ENCODE peak calls at places on chromosomes 4 and X, in ten cellular contexts. S is AG20443; J is psoas muscle; K is iPS DF 19.7; M is chondrocyte; A is effector CD4-positive, alpha-beta T cell; T is posterior vena cava; Q is NCI-H748 treated with DMSO at 0.1 percent for 48 hours; H is putamen; N is NCI-H345. Y is an unnamed sample.

GRCh38 chr4:168637872-168638756 is 141.3 kb downstream of the PALLD start:
- DNase-seq in A (no peak), N (no peak), H (no peak), J (no peak), S (peak; percentile 49), Q (no peak), M (no peak), K (no peak), T (no peak), Y (no peak)

GRCh38 chr4:38014421-38014852 is 54.2 kb downstream of the PTTG2 start:
- DNase-seq in T (no peak), Q (no peak), N (no peak), A (no peak), H (no peak), M (no peak), K (no peak), J (no peak), S (no peak), Y (no peak)

GRCh38 chr4:111128327-111128726 is 505.4 kb upstream of the PITX2 start:
- DNase-seq in K (no peak), Q (no peak), H (no peak), J (no peak), T (no peak), S (no peak), A (no peak), M (no peak), N (no peak), Y (no peak)

GRCh38 chrX:9955506-9955905 is 11.7 kb upstream of the CLDN34 start:
- DNase-seq in S (peak; percentile 49), J (no peak), T (no peak), N (no peak), H (no peak), M (no peak), K (no peak), A (no peak), Q (no peak), Y (no peak)

GRCh38 chr4:178138491-178138890 is 696.3 kb upstream of the AGA start:
- DNase-seq in T (no peak), J (no peak), S (no peak), N (no peak), A (no peak), Q (no peak), M (no peak), K (no peak), H (no peak), Y (peak; percentile 33)

GRCh38 chrX:124940536-124940935 is 379.1 kb upstream of the TEX13C start:
- DNase-seq in N (no peak), T (no peak), K (no peak), M (no peak), H (no peak), S (no peak), J (no peak), Q (no peak), A (no peak), Y (no peak)

GRCh38 chr4:77994194-77994721 is 62.9 kb upstream of the FRAS1 start:
- DNase-seq in J (no peak), H (peak; percentile 15), S (peak; percentile 58), N (no peak), M (no peak), K (peak; percentile 75), A (no peak), T (no peak), Q (no peak), Y (no peak)

GRCh38 chr4:124429746-124430250 is 282.7 kb downstream of the ANKRD50 start:
- DNase-seq in M (no peak), J (no peak), T (no peak), K (no peak), H (no peak), Q (no peak), S (no peak), A (no peak), N (no peak), Y (no peak)

GRCh38 chrX:42237956-42238355 is 314.6 kb upstream of the CASK start:
- DNase-seq in T (no peak), Q (no peak), A (no peak), J (no peak), M (no peak), S (no peak), K (no peak), N (no peak), H (no peak), Y (no peak)

GRCh38 chr4:102219143-102219542 is 126.1 kb downstream of the SLC39A8 start:
- DNase-seq in H (no peak), S (no peak), T (no peak), N (peak; percentile 77), J (no peak), M (no peak), Q (peak; percentile 16), A (no peak), K (no peak), Y (no peak)

GRCh38 chr4:8560265-8561047 is 19.7 kb upstream of the GPR78 start:
- DNase-seq in J (no peak), A (no peak), K (no peak), T (peak; percentile 74), Q (no peak), H (no peak), S (no peak), N (no peak), M (no peak), Y (peak; percentile 54)

GRCh38 chrX:26651755-26652154 is 435.8 kb downstream of the MAGEB5 start:
- DNase-seq in S (no peak), J (no peak), K (no peak), Q (no peak), A (no peak), M (no peak), N (no peak), T (no peak), H (no peak), Y (no peak)

GRCh38 chr4:71209161-71209560 is 129.7 kb upstream of the SLC4A4 start:
- DNase-seq in T (no peak), K (no peak), S (peak; percentile 78), Q (no peak), H (no peak), A (no peak), N (no peak), J (no peak), M (no peak), Y (no peak)

GRCh38 chr4:107709916-107710315 is 10.1 kb downstream of the PAPSS1 start:
- DNase-seq in M (no peak), K (no peak), J (no peak), N (no peak), T (no peak), S (no peak), H (peak; percentile 57), A (no peak), Q (no peak), Y (no peak)

GRCh38 chr4:154164931-154165839 is 326.4 kb downstream of the DCHS2 start:
- DNase-seq in K (no peak), H (no peak), S (peak; percentile 89), T (no peak), Q (no peak), A (no peak), N (no peak), J (no peak), M (no peak), Y (no peak)

GRCh38 chr4:112472318-112472717 is 43.7 kb downstream of the NEUROG2 start:
- DNase-seq in T (no peak), M (no peak), K (no peak), A (no peak), J (no peak), H (no peak), N (no peak), Q (no peak), S (no peak), Y (no peak)

GRCh38 chr4:89640620-89641366 is 196.2 kb downstream of the SNCA start:
- DNase-seq in J (no peak), S (peak; percentile 71), H (no peak), T (peak; percentile 74), K (peak; percentile 84), N (no peak), M (peak; percentile 61), A (no peak), Q (no peak), Y (peak; percentile 65)

GRCh38 chrX:43845776-43846175 is 36.5 kb downstream of the MAOB start:
- DNase-seq in A (no peak), N (no peak), Q (no peak), H (no peak), J (no peak), K (no peak), S (no peak), T (no peak), M (no peak), Y (no peak)

GRCh38 chr4:186068581-186069402 is at the start of gene TLR3:
- DNase-seq in J (no peak), S (peak; percentile 25), K (no peak), M (no peak), H (no peak), Q (no peak), A (no peak), N (no peak), T (no peak), Y (no peak)

GRCh38 chrX:41043950-41044349 is 41.3 kb upstream of the USP9X start:
- DNase-seq in J (no peak), A (no peak), S (peak; percentile 23), T (no peak), N (no peak), H (no peak), K (no peak), Q (no peak), M (no peak), Y (no peak)

GRCh38 chr4:54063224-54063623 is 1.2 kb downstream of the CHIC2 start:
- DNase-seq in J (no peak), Q (no peak), K (no peak), T (no peak), A (no peak), M (no peak), H (no peak), S (peak; percentile 28), N (no peak), Y (no peak)

GRCh38 chr4:89751416-89751815 is 85.5 kb downstream of the SNCA start:
- DNase-seq in Q (peak; percentile 8), H (no peak), M (no peak), T (no peak), S (no peak), K (no peak), A (no peak), N (no peak), J (no peak), Y (no peak)

GRCh38 chr4:62288803-62289541 is 1088.8 kb downstream of the ADGRL3 start:
- DNase-seq in K (no peak), Q (no peak), J (no peak), S (no peak), T (no peak), H (no peak), M (no peak), A (no peak), N (no peak), Y (no peak)

Y was measured in upper lobe of right lung.